ENCODE peak calls at places on chromosomes 13 and 19, in nine cellular contexts. F is stimulated activated CD4-positive, alpha-beta T cell treated with anti-CD3 and anti-CD28 coated beads, Interleukin-2, amount 100 ng/mL, for 48 hours; W is neuronal stem cell; H is RPMI8226; P is nucleus accumbens; L is cerebellar nuclear complex; K is natural killer cell treated with Interleukin-12 subunit alpha and Interleukin-12 subunit beta and Interleukin-15 and Interleukin-18, amount 100 ng/mL, for 72 hours; B is left ventricle myocardium superior; T is fibroblast of lung. X is an unnamed sample.

GRCh38 chr13:48511621-48512232 is 21.2 kb downstream of the RCBTB2 start:
- DNase-seq in H (no peak), L (no peak), B (peak), T (no peak), W (no peak), K (no peak), P (no peak), F (no peak), X (no peak)

GRCh38 chr13:107339209-107339608 is 771.3 kb upstream of the ARGLU1 start:
- DNase-seq in W (no peak), K (no peak), F (no peak), L (no peak), B (no peak), H (no peak), P (no peak), T (peak), X (no peak)

GRCh38 chr13:75258159-75258782 is 223.7 kb downstream of the TBC1D4 start:
- DNase-seq in H (peak), P (no peak), B (no peak), W (peak), K (no peak), T (peak), F (no peak), L (no peak), X (no peak)

GRCh38 chr19:3366104-3366760 is at the start of gene NFIC:
- DNase-seq in H (peak), L (peak), B (peak), W (no peak), K (no peak), F (peak), T (peak), P (peak), X (no peak)

GRCh38 chr19:32407004-32407992 is 1.7 kb downstream of the DPY19L3 start:
- DNase-seq in P (peak), H (no peak), K (no peak), L (no peak), B (no peak), T (peak), F (no peak), W (no peak), X (no peak)

GRCh38 chr13:27334774-27335490 is 64.3 kb downstream of the RASL11A start:
- DNase-seq in T (peak), H (no peak), P (no peak), L (no peak), K (no peak), F (no peak), W (no peak), B (no peak), X (no peak)

GRCh38 chr19:16559896-16560295 is 12.3 kb downstream of the SLC35E1 start:
- DNase-seq in B (no peak), P (no peak), W (no peak), L (no peak), F (no peak), T (peak), H (no peak), K (no peak), X (no peak)

GRCh38 chr13:90979059-90979458 is 368.4 kb upstream of the MIR17HG start:
- DNase-seq in B (no peak), H (no peak), P (no peak), L (no peak), F (no peak), K (no peak), T (peak), W (no peak), X (no peak)

GRCh38 chr13:83895994-83896580 is 13.8 kb upstream of the SLITRK1 start:
- DNase-seq in P (no peak), T (peak), F (no peak), L (no peak), H (no peak), K (no peak), W (no peak), B (no peak), X (no peak)

GRCh38 chr19:39969266-39969665 is 1.7 kb upstream of the PSMC4 start:
- DNase-seq in K (no peak), B (no peak), F (no peak), L (no peak), P (no peak), H (no peak), T (no peak), W (no peak), X (no peak)

GRCh38 chr13:30862707-30863106 is 43.4 kb upstream of the MEDAG start:
- DNase-seq in H (no peak), B (peak), L (no peak), K (no peak), F (no peak), T (peak), P (no peak), W (no peak), X (no peak)

GRCh38 chr13:71610876-71611275 is 256.1 kb downstream of the DACH1 start:
- DNase-seq in W (no peak), K (no peak), F (no peak), T (no peak), L (no peak), B (no peak), P (no peak), H (no peak), X (no peak)

GRCh38 chr19:1069009-1069779 is 2.2 kb downstream of the ARHGAP45 start:
- DNase-seq in W (no peak), F (no peak), T (no peak), K (peak), P (no peak), B (peak), L (no peak), H (peak), X (peak)

GRCh38 chr19:41161903-41162302 is 31.1 kb upstream of the CYP2S1 start:
- DNase-seq in T (no peak), F (no peak), H (no peak), P (no peak), B (no peak), K (no peak), L (no peak), W (no peak), X (no peak)

GRCh38 chr13:34156841-34157365 is 339.0 kb downstream of the RFC3 start:
- DNase-seq in P (no peak), H (peak), F (peak), T (peak), B (peak), K (no peak), L (no peak), W (no peak), X (no peak)

GRCh38 chr13:99135591-99135990 is 65.1 kb upstream of the UBAC2 start:
- DNase-seq in K (no peak), H (no peak), L (no peak), P (no peak), T (no peak), B (no peak), W (no peak), F (no peak), X (no peak)

GRCh38 chr13:110262944-110263343 is 44.0 kb downstream of the COL4A1 start:
- DNase-seq in F (no peak), L (no peak), H (no peak), B (peak), W (no peak), P (no peak), T (no peak), K (no peak), X (no peak)

GRCh38 chr13:66344770-66345367 is 885.3 kb downstream of the PCDH9 start:
- DNase-seq in B (no peak), F (no peak), W (peak), P (no peak), L (no peak), T (no peak), K (no peak), H (no peak), X (no peak)

GRCh38 chr19:19270749-19271571 is 2.1 kb downstream of the TM6SF2 start:
- DNase-seq in L (no peak), W (no peak), T (no peak), K (peak), B (no peak), F (no peak), P (no peak), H (no peak), X (no peak)

GRCh38 chr13:98834254-98834960 is 81.9 kb upstream of the SLC15A1 start:
- DNase-seq in K (no peak), T (no peak), L (no peak), P (no peak), W (no peak), B (no peak), F (no peak), H (no peak), X (no peak)

GRCh38 chr19:12574036-12574435 is 22.8 kb upstream of the ZNF564 start:
- DNase-seq in P (no peak), B (no peak), F (no peak), T (no peak), W (no peak), L (no peak), H (peak), K (no peak), X (no peak)

GRCh38 chr13:102868366-102868936 is 22.6 kb downstream of the ERCC5 start:
- DNase-seq in W (no peak), K (no peak), L (no peak), P (no peak), H (no peak), B (no peak), F (no peak), T (peak), X (no peak)

GRCh38 chr19:9597027-9597426 is 12.7 kb upstream of the ZNF121 start:
- DNase-seq in L (no peak), K (no peak), F (no peak), B (no peak), H (no peak), P (no peak), T (peak), W (no peak), X (no peak)

GRCh38 chr13:86447479-86447878 is 648.3 kb upstream of the SLITRK6 start:
- DNase-seq in L (no peak), T (no peak), F (no peak), W (no peak), B (no peak), H (no peak), P (no peak), K (no peak), X (no peak)

GRCh38 chr13:100542546-100543156 is 45.9 kb downstream of the GGACT start:
- DNase-seq in L (no peak), P (no peak), H (peak), T (peak), B (no peak), F (no peak), K (no peak), W (no peak), X (no peak)

GRCh38 chr19:55075366-55075998 is at the start of gene EPS8L1:
- DNase-seq in W (no peak), L (no peak), F (no peak), K (peak), T (no peak), P (no peak), H (no peak), B (no peak), X (no peak)

GRCh38 chr19:46733693-46734240 is 12.1 kb upstream of the FKRP start:
- DNase-seq in K (no peak), L (no peak), H (no peak), B (peak), F (no peak), W (no peak), T (no peak), P (no peak), X (no peak)

GRCh38 chr19:39637891-39638290 is 17.8 kb upstream of the LGALS16 start:
- DNase-seq in H (no peak), W (no peak), F (no peak), K (no peak), L (no peak), B (no peak), T (no peak), P (no peak), X (no peak)

GRCh38 chr19:7959209-7959608 is 15.7 kb upstream of the TIMM44 start:
- DNase-seq in K (no peak), B (no peak), W (no peak), F (no peak), P (no peak), T (no peak), H (no peak), L (no peak), X (no peak)

GRCh38 chr13:106534844-106535551 is 464 bp downstream of the EFNB2 start:
- DNase-seq in F (peak), B (peak), K (peak), L (no peak), H (peak), P (peak), T (peak), W (no peak), X (no peak)

GRCh38 chr13:80196756-80197155 is 144.2 kb downstream of the SPRY2 start:
- DNase-seq in H (no peak), F (no peak), P (no peak), L (no peak), T (no peak), K (no peak), B (no peak), W (no peak), X (no peak)

X was measured in T follicular helper cell.